ENCODE peak calls at places on chromosomes 6 and 20, in seven cellular contexts. Y is right lobe of liver, B is tibial artery, P is mesenchymal stem cell, H is pancreas, W is K562, Z is heart right ventricle. R is an unnamed sample.

GRCh38 chr20:51388756-51389542 is 153.6 kb downstream of the NFATC2 start:
- DNase-seq in P (no peak), Z (no peak), Y (no peak), W (no peak), H (no peak), B (no peak), R (no peak)

GRCh38 chr20:10501377-10501776 is 66.3 kb downstream of the SLX4IP start:
- DNase-seq in Y (no peak), B (no peak), W (peak; percentile 10), P (no peak), Z (no peak), H (no peak), R (no peak)

GRCh38 chr6:131982740-131983259 is 31.6 kb upstream of the CCN2 start:
- DNase-seq in H (no peak), W (no peak), Y (no peak), B (no peak), P (peak; percentile 42), Z (no peak), R (no peak)

GRCh38 chr6:13367396-13367795 is 39.1 kb upstream of the TBC1D7 start:
- DNase-seq in P (no peak), Z (no peak), H (no peak), Y (no peak), W (no peak), B (no peak), R (no peak)

GRCh38 chr6:31070711-31071197 is 41.6 kb downstream of the C6orf15 start:
- DNase-seq in Y (no peak), B (no peak), H (no peak), P (peak; percentile 83), W (no peak), Z (no peak), R (no peak)

GRCh38 chr20:47332381-47333206 is 23.9 kb downstream of the ZMYND8 start:
- DNase-seq in Y (no peak), W (no peak), P (no peak), Z (no peak), B (no peak), H (no peak), R (no peak)

GRCh38 chr20:37850724-37851123 is 52.2 kb upstream of the VSTM2L start:
- DNase-seq in B (no peak), H (no peak), P (no peak), W (peak; percentile 47), Y (no peak), Z (no peak), R (no peak)

GRCh38 chr6:109292983-109293586 is 89.2 kb downstream of the CD164 start:
- DNase-seq in Z (no peak), B (no peak), W (no peak), P (no peak), H (no peak), Y (no peak), R (no peak)

GRCh38 chr6:170152111-170152926 is 138.6 kb downstream of the DLL1 start:
- DNase-seq in H (no peak), W (no peak), B (peak; percentile 63), Z (no peak), P (no peak), Y (peak; percentile 52), R (peak; percentile 72)

GRCh38 chr20:19620471-19620870 is 137.6 kb upstream of the RIN2 start:
- DNase-seq in Z (no peak), B (no peak), P (no peak), Y (no peak), W (no peak), H (no peak), R (no peak)

GRCh38 chr6:88166901-88167624 is 916 bp upstream of the CNR1 start:
- DNase-seq in P (no peak), Y (no peak), W (no peak), Z (peak; percentile 10), B (no peak), H (peak; percentile 55), R (no peak)

GRCh38 chr6:43242908-43243648 is at the start of gene TTBK1:
- DNase-seq in Z (no peak), Y (no peak), B (no peak), W (peak; percentile 78), P (no peak), H (no peak), R (no peak)

GRCh38 chr6:170437719-170438401 is 115.2 kb downstream of the PSMB1 start:
- DNase-seq in W (no peak), Z (no peak), H (no peak), Y (no peak), P (peak; percentile 36), B (peak; percentile 19), R (no peak)

GRCh38 chr6:34289137-34289536 is 40.3 kb upstream of the SMIM29 start:
- DNase-seq in W (no peak), Z (no peak), B (no peak), Y (no peak), H (no peak), P (no peak), R (no peak)

GRCh38 chr6:3724451-3725144 is 26.9 kb downstream of the PXDC1 start:
- DNase-seq in Z (peak; percentile 48), H (no peak), W (peak; percentile 59), P (no peak), Y (no peak), B (peak; percentile 89), R (no peak)

GRCh38 chr6:134347916-134348805 is 30.2 kb upstream of the SGK1 start:
- DNase-seq in H (no peak), W (no peak), Z (no peak), P (peak; percentile 72), Y (no peak), B (peak; percentile 84), R (no peak)

GRCh38 chr6:21752054-21752811 is 158.7 kb downstream of the SOX4 start:
- DNase-seq in H (no peak), P (no peak), Y (no peak), Z (no peak), W (no peak), B (no peak), R (no peak)

GRCh38 chr6:149869275-149869892 is 5.2 kb upstream of the LRP11 start:
- DNase-seq in Z (no peak), Y (no peak), P (no peak), B (no peak), H (no peak), W (no peak), R (no peak)

GRCh38 chr6:138465007-138465645 is 34.2 kb downstream of the NHSL1 start:
- DNase-seq in Y (no peak), H (no peak), P (peak; percentile 96), W (no peak), Z (no peak), B (no peak), R (no peak)

GRCh38 chr6:37673436-37673835 is 24.2 kb downstream of the MDGA1 start:
- DNase-seq in P (no peak), Z (no peak), Y (no peak), W (no peak), H (no peak), B (no peak), R (no peak)

GRCh38 chr20:20712004-20712473 is 405 bp downstream of the RALGAPA2 start:
- DNase-seq in B (no peak), H (no peak), P (no peak), W (peak; percentile 8), Z (no peak), Y (peak; percentile 64), R (no peak)

GRCh38 chr20:33308668-33309067 is 25.7 kb downstream of the BPIFB1 start:
- DNase-seq in W (no peak), P (no peak), B (no peak), H (no peak), Z (no peak), Y (no peak), R (no peak)

GRCh38 chr20:61900376-61901293 is 165.0 kb downstream of the TAF4 start:
- DNase-seq in H (no peak), Y (no peak), Z (peak; percentile 4), P (no peak), B (no peak), W (no peak), R (no peak)

GRCh38 chr20:48709744-48710143 is 118.1 kb downstream of the PREX1 start:
- DNase-seq in Z (no peak), Y (no peak), B (peak; percentile 69), P (no peak), W (no peak), H (peak; percentile 6), R (no peak)

GRCh38 chr6:166707045-166707444 is 80.0 kb upstream of the RPS6KA2 start:
- DNase-seq in Y (peak; percentile 66), H (peak; percentile 86), B (no peak), P (peak; percentile 24), Z (peak; percentile 64), W (no peak), R (no peak)

GRCh38 chr6:149834513-149835481 is 29.4 kb downstream of the LRP11 start:
- DNase-seq in W (peak; percentile 67), Z (no peak), Y (no peak), H (no peak), B (no peak), P (peak; percentile 69), R (no peak)

GRCh38 chr6:125670586-125670985 is 78.8 kb upstream of the HEY2 start:
- DNase-seq in P (peak; percentile 1), H (no peak), Y (no peak), W (no peak), Z (no peak), B (no peak), R (no peak)

DNA sequence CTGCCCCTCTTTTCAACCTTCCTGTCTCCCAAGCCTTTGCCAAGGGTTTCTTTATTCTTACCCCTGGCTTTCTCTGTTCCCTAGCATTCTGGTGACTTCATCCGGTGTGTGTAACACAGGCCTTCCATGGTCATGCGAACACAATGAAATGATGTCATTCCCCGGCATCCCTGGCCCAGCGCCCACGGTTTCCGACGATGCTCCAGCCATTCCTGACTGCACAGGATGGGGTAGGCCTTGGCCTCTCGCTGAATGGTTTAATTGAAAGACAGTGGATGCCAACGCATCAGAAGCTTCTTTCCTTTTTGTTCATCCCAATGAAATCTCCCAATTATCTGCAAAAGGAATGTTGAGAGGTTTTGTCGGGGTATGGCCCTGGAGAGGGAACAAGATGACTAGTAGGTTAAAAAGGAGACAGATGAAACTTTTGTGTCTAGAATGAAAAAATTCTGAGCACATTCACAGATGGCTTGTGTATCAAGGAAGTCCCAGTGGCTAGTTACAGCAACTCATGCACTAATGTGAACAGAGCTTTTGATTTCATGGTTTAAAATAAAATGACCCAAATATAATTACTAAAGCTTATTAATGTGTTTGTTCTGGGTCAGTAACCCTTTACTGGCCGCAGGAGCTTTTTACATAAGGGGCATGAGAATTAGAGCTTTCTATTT is 655.0 kb downstream of the QKI start:
- DNase-seq in P (no peak), Y (no peak), H (no peak), B (no peak), Z (peak; percentile 75), W (no peak), R (no peak)
- H3K27ac ChIP-seq in P (no peak overlapping the region), Y (no peak overlapping the region), H (no peak overlapping the region), B (no peak overlapping the region), Z (peak overlapping the region; percentile 82), W (no peak overlapping the region), R (no peak overlapping the region)

GRCh38 chr20:23100754-23101107 is 14.6 kb upstream of the CD93 start:
- DNase-seq in Y (no peak), B (no peak), W (peak; percentile 40), Z (no peak), P (no peak), H (no peak), R (no peak)
- H3K27ac ChIP-seq in Y (no peak overlapping the region), B (no peak overlapping the region), W (no peak overlapping the region), Z (peak overlapping the region; percentile 21), P (no peak overlapping the region), H (no peak overlapping the region), R (no peak overlapping the region)

GRCh38 chr6:80210618-80211017 is 104.1 kb downstream of the BCKDHB start:
- DNase-seq in H (no peak), W (no peak), Z (no peak), Y (no peak), B (no peak), P (peak; percentile 86), R (no peak)
- H3K27ac ChIP-seq in H (no peak overlapping the region), W (no peak overlapping the region), Z (no peak overlapping the region), Y (no peak overlapping the region), B (no peak overlapping the region), P (no peak overlapping the region), R (no peak overlapping the region)

GRCh38 chr6:27531772-27532459 is 59.0 kb upstream of the ZNF184 start:
- DNase-seq in H (no peak), Y (no peak), Z (no peak), P (no peak), B (no peak), W (peak; percentile 50), R (no peak)
- H3K27ac ChIP-seq in H (no peak overlapping the region), Y (no peak overlapping the region), Z (no peak overlapping the region), P (no peak overlapping the region), B (no peak overlapping the region), W (no peak overlapping the region), R (no peak overlapping the region)